ENCODE peak calls at places on chromosome 3, in five cellular contexts. One of them, this sample, is unnamed.

GRCh38 chr3:140736863-140737460 is 59.1 kb downstream of the TRIM42 start:
- DNase-seq in PC-3: peak
- DNase-seq in brain microvascular endothelial cell: peak
- DNase-seq in ovary: peak
- DNase-seq in choroid plexus epithelial cell: peak
- DNase-seq in this sample: no peak

GRCh38 chr3:27730774-27731659 is 8.9 kb upstream of the EOMES start:
- DNase-seq in ovary: no peak
- DNase-seq in PC-3: no peak
- DNase-seq in brain microvascular endothelial cell: no peak
- DNase-seq in choroid plexus epithelial cell: no peak
- DNase-seq in this sample: no peak

GRCh38 chr3:25894101-25894500 is 104.2 kb downstream of the OXSM start:
- DNase-seq in brain microvascular endothelial cell: no peak
- DNase-seq in choroid plexus epithelial cell: no peak
- DNase-seq in ovary: no peak
- DNase-seq in PC-3: no peak
- DNase-seq in this sample: no peak

GRCh38 chr3:160016972-160017371 is 28.3 kb downstream of the IL12A start:
- DNase-seq in ovary: no peak
- DNase-seq in brain microvascular endothelial cell: peak
- DNase-seq in choroid plexus epithelial cell: peak
- DNase-seq in PC-3: peak
- DNase-seq in this sample: no peak

GRCh38 chr3:167940241-167940640 is 155.5 kb downstream of the GOLIM4 start:
- DNase-seq in ovary: no peak
- DNase-seq in choroid plexus epithelial cell: peak
- DNase-seq in brain microvascular endothelial cell: no peak
- DNase-seq in PC-3: no peak
- DNase-seq in this sample: no peak

GRCh38 chr3:127233371-127233770 is 40.4 kb downstream of the PRR23E start:
- DNase-seq in brain microvascular endothelial cell: no peak
- DNase-seq in PC-3: peak
- DNase-seq in ovary: no peak
- DNase-seq in choroid plexus epithelial cell: no peak
- DNase-seq in this sample: no peak

GRCh38 chr3:30145281-30145680 is 461.1 kb upstream of the TGFBR2 start:
- DNase-seq in PC-3: peak
- DNase-seq in choroid plexus epithelial cell: no peak
- DNase-seq in ovary: no peak
- DNase-seq in brain microvascular endothelial cell: no peak
- DNase-seq in this sample: no peak

GRCh38 chr3:179967622-179968021 is 69.1 kb downstream of the PEX5L start:
- DNase-seq in choroid plexus epithelial cell: no peak
- DNase-seq in brain microvascular endothelial cell: no peak
- DNase-seq in PC-3: no peak
- DNase-seq in ovary: no peak
- DNase-seq in this sample: peak

GRCh38 chr3:34203386-34203785 is 405.0 kb downstream of the PDCD6IP start:
- DNase-seq in ovary: no peak
- DNase-seq in choroid plexus epithelial cell: no peak
- DNase-seq in brain microvascular endothelial cell: no peak
- DNase-seq in PC-3: no peak
- DNase-seq in this sample: no peak

GRCh38 chr3:59510576-59510975 is 460.8 kb upstream of the CFAP20DC start:
- DNase-seq in ovary: no peak
- DNase-seq in brain microvascular endothelial cell: no peak
- DNase-seq in PC-3: peak
- DNase-seq in choroid plexus epithelial cell: no peak
- DNase-seq in this sample: no peak

GRCh38 chr3:66898155-66898554 is 100.0 kb upstream of the KBTBD8 start:
- DNase-seq in ovary: no peak
- DNase-seq in choroid plexus epithelial cell: peak
- DNase-seq in brain microvascular endothelial cell: no peak
- DNase-seq in PC-3: no peak
- DNase-seq in this sample: no peak
- H3K4me3 ChIP-seq in ovary: no peak
- H3K4me3 ChIP-seq in choroid plexus epithelial cell: no peak
- H3K4me3 ChIP-seq in brain microvascular endothelial cell: no peak
- H3K4me3 ChIP-seq in PC-3: no peak
- H3K4me3 ChIP-seq in this sample: no peak

GRCh38 chr3:128786434-128787020 is 60.5 kb downstream of the RAB7A start:
- DNase-seq in brain microvascular endothelial cell: peak
- DNase-seq in PC-3: no peak
- DNase-seq in ovary: no peak
- DNase-seq in choroid plexus epithelial cell: no peak
- DNase-seq in this sample: no peak

GRCh38 chr3:128784843-128785242 is 58.9 kb downstream of the RAB7A start:
- DNase-seq in PC-3: no peak
- DNase-seq in ovary: no peak
- DNase-seq in brain microvascular endothelial cell: no peak
- DNase-seq in choroid plexus epithelial cell: no peak
- DNase-seq in this sample: no peak

GRCh38 chr3:128784228-128784627 is 58.2 kb downstream of the RAB7A start:
- DNase-seq in ovary: no peak
- DNase-seq in brain microvascular endothelial cell: no peak
- DNase-seq in PC-3: no peak
- DNase-seq in choroid plexus epithelial cell: peak
- DNase-seq in this sample: no peak

GRCh38 chr3:128787256-128788253 is 61.6 kb downstream of the RAB7A start:
- DNase-seq in PC-3: peak
- DNase-seq in brain microvascular endothelial cell: peak
- DNase-seq in ovary: no peak
- DNase-seq in choroid plexus epithelial cell: peak
- DNase-seq in this sample: no peak

DNA sequence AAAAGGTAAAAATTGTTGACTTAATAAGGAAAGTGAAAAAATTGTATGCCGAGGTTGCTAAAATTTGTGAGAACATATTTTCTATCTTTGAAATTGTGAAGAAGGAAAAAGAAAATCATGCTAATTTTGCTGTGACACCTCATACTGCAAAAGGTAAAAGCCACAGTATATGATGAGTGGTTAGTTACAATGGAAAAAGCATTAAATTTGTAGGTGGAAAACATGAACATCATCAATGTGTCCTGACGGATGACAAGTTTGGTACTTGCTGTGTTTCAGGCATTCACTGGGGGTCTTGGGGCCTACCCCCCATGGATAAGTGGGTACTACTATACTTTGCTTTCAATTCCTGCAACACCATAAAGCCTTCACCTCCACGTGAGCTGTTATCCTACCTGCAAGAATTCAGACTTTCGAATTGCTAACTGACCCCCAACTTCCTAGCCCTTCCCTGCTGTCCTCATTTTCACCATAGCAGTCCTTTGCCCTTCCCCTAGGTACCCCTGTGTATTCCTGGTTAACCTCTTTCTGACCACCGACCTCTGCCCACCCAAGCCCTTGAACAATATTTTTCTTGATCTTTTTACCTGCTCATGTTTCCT is 62.4 kb downstream of the RAB7A start:
- DNase-seq in PC-3: no peak
- DNase-seq in ovary: no peak
- DNase-seq in brain microvascular endothelial cell: no peak
- DNase-seq in choroid plexus epithelial cell: no peak
- DNase-seq in this sample: no peak
- H3K4me3 ChIP-seq in PC-3: no peak
- H3K4me3 ChIP-seq in ovary: no peak
- H3K4me3 ChIP-seq in brain microvascular endothelial cell: no peak
- H3K4me3 ChIP-seq in choroid plexus epithelial cell: no peak
- H3K4me3 ChIP-seq in this sample: no peak

DNA sequence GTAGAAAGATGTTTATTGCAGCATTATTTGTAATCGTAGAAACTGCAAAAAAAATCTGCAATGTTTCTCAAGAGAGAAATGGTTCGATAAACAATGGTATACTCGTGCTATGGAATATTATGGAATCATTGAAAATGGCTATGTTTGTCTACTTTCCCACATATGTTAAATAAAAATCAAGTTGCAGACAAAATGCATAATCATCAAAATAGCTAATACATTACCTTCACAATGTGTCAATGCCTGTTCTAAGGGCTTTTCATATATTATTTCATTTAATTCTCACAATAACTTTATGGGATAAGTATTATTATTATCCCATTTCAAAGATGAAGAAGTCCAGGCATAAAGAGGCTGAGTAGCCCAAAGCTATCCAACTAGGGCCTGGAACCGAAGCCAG is 2.2 kb upstream of the EIF2B5 start:
- DNase-seq in choroid plexus epithelial cell: no peak
- DNase-seq in brain microvascular endothelial cell: no peak
- DNase-seq in ovary: no peak
- DNase-seq in PC-3: no peak
- DNase-seq in this sample: no peak
- H3K4me3 ChIP-seq in choroid plexus epithelial cell: no peak
- H3K4me3 ChIP-seq in brain microvascular endothelial cell: no peak
- H3K4me3 ChIP-seq in ovary: no peak
- H3K4me3 ChIP-seq in PC-3: peak
- H3K4me3 ChIP-seq in this sample: no peak

GRCh38 chr3:89113887-89114840 is 6.7 kb downstream of the EPHA3 start:
- DNase-seq in brain microvascular endothelial cell: peak
- DNase-seq in PC-3: peak
- DNase-seq in ovary: peak
- DNase-seq in choroid plexus epithelial cell: peak
- DNase-seq in this sample: no peak
- H3K4me3 ChIP-seq in brain microvascular endothelial cell: peak
- H3K4me3 ChIP-seq in PC-3: peak
- H3K4me3 ChIP-seq in ovary: peak
- H3K4me3 ChIP-seq in choroid plexus epithelial cell: peak
- H3K4me3 ChIP-seq in this sample: peak

GRCh38 chr3:123289336-123290106 is 87.8 kb downstream of the SEC22A start:
- DNase-seq in choroid plexus epithelial cell: no peak
- DNase-seq in brain microvascular endothelial cell: no peak
- DNase-seq in ovary: no peak
- DNase-seq in PC-3: no peak
- DNase-seq in this sample: no peak
- H3K4me3 ChIP-seq in choroid plexus epithelial cell: no peak
- H3K4me3 ChIP-seq in brain microvascular endothelial cell: no peak
- H3K4me3 ChIP-seq in ovary: no peak
- H3K4me3 ChIP-seq in PC-3: no peak
- H3K4me3 ChIP-seq in this sample: no peak

DNA sequence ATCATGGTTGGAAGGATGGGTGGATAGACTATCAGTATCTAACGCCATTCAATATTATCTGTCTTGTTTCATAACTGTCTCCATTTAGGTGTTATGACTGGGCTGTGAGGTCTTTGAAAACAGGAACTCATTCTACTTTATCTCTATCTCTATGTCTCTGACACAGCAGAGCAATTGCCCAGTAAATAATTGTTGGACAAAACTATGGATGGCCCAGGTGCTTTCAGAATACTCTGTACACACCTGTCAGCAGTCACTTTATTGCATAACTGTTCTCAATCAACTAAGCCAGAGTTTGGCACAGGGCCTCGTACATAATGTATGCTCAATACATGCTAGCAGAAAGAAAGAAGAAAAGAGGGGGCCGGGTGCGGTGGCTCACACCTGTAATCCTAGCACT is 210.3 kb downstream of the OPA1 start:
- DNase-seq in PC-3: no peak
- DNase-seq in choroid plexus epithelial cell: no peak
- DNase-seq in ovary: no peak
- DNase-seq in brain microvascular endothelial cell: no peak
- DNase-seq in this sample: no peak
- H3K4me3 ChIP-seq in PC-3: no peak
- H3K4me3 ChIP-seq in choroid plexus epithelial cell: no peak
- H3K4me3 ChIP-seq in ovary: no peak
- H3K4me3 ChIP-seq in brain microvascular endothelial cell: no peak
- H3K4me3 ChIP-seq in this sample: no peak

This sample was measured in AG04450.